ENCODE peak calls at places on chromosomes 3 and 15, in nine cellular contexts. V is activated T-cell treated with anti-CD3 and anti-CD28 coated beads for 48 hours, R is lung, O is NCI-H446, E is COR-L47, Z is stomach, P is foreskin fibroblast, I is endodermal cell, F is NCI-H1105. G is an unnamed sample.

GRCh38 chr3:173397161-173398110 is at the start of gene NLGN1:
- DNase-seq in V (no peak), R (peak; percentile 56), O (peak; percentile 88), E (peak; percentile 80), Z (peak; percentile 52), P (peak; percentile 92), I (peak; percentile 88), F (peak; percentile 84), G (peak; percentile 78)

GRCh38 chr3:190217081-190217480 is 96.4 kb upstream of the P3H2 start:
- DNase-seq in V (no peak), R (no peak), O (no peak), E (no peak), Z (no peak), P (peak; percentile 61), I (no peak), F (no peak), G (no peak)

GRCh38 chr15:55993804-55994539 is 560 bp upstream of the NEDD4 start:
- DNase-seq in V (no peak), R (no peak), O (peak; percentile 31), E (peak; percentile 60), Z (no peak), P (peak; percentile 82), I (peak; percentile 82), F (peak; percentile 46), G (peak; percentile 79)

GRCh38 chr3:10732292-10732691 is 83.7 kb upstream of the SLC6A11 start:
- DNase-seq in V (no peak), R (no peak), O (no peak), E (no peak), Z (no peak), P (no peak), I (peak; percentile 6), F (no peak), G (no peak)

GRCh38 chr3:19183572-19183971 is 35.3 kb downstream of the KCNH8 start:
- DNase-seq in V (no peak), R (no peak), O (no peak), E (no peak), Z (no peak), P (no peak), I (no peak), F (no peak), G (no peak)

GRCh38 chr15:89003865-89004725 is 84.2 kb upstream of the ABHD2 start:
- DNase-seq in V (no peak), R (no peak), O (no peak), E (no peak), Z (no peak), P (peak; percentile 63), I (peak; percentile 87), F (no peak), G (peak; percentile 78)

GRCh38 chr3:194928831-194929594 is 243.3 kb downstream of the FAM43A start:
- DNase-seq in V (no peak), R (peak; percentile 29), O (no peak), E (no peak), Z (no peak), P (no peak), I (peak; percentile 93), F (no peak), G (peak; percentile 63)

GRCh38 chr15:72907733-72908132 is 124.2 kb upstream of the ADPGK start:
- DNase-seq in V (no peak), R (no peak), O (peak; percentile 83), E (peak; percentile 2), Z (no peak), P (no peak), I (no peak), F (peak; percentile 70), G (no peak)

GRCh38 chr3:109643590-109643989 is 306.2 kb upstream of the DPPA4 start:
- DNase-seq in V (peak; percentile 6), R (no peak), O (no peak), E (no peak), Z (no peak), P (peak; percentile 40), I (no peak), F (no peak), G (no peak)

GRCh38 chr15:57259511-57260143 is 116.7 kb upstream of the CGNL1 start:
- DNase-seq in V (no peak), R (no peak), O (no peak), E (peak; percentile 96), Z (no peak), P (no peak), I (peak; percentile 79), F (peak; percentile 100), G (peak; percentile 77)

GRCh38 chr3:107633327-107634141 is 110.8 kb downstream of the BBX start:
- DNase-seq in V (no peak), R (no peak), O (peak; percentile 59), E (no peak), Z (no peak), P (no peak), I (no peak), F (no peak), G (no peak)

GRCh38 chr15:73120269-73120668 is 68.0 kb downstream of the NEO1 start:
- DNase-seq in V (no peak), R (no peak), O (no peak), E (no peak), Z (no peak), P (no peak), I (no peak), F (no peak), G (no peak)

GRCh38 chr3:138646527-138646926 is 38.0 kb downstream of the FAIM start:
- DNase-seq in V (no peak), R (no peak), O (no peak), E (no peak), Z (no peak), P (no peak), I (no peak), F (no peak), G (no peak)

GRCh38 chr3:12837295-12837986 is 3.9 kb downstream of the RPL32 start:
- DNase-seq in V (no peak), R (no peak), O (no peak), E (no peak), Z (no peak), P (no peak), I (no peak), F (no peak), G (no peak)

G was measured in ELF-1.